ENCODE peak calls at places on chromosomes 12 and 14, in five cellular contexts. E is tibial nerve, T is A549, M is mucosa of descending colon, L is sigmoid colon. D is an unnamed sample. For H3K4me1, the result is how much of the 10 kb centered on the place peaks cover.

GRCh38 chr14:32637582-32637981 is 301.1 kb upstream of the NPAS3 start:
- DNase-seq in E (no peak), T (no peak), M (no peak), L (no peak), D (no peak)

GRCh38 chr12:39426636-39427245 is 16.2 kb downstream of the KIF21A start:
- DNase-seq in E (no peak), T (no peak), M (no peak), L (no peak), D (no peak)

GRCh38 chr12:100263131-100263530 is 3.7 kb downstream of the DEPDC4 start:
- DNase-seq in E (no peak), T (no peak), M (no peak), L (no peak), D (no peak)

GRCh38 chr12:79187032-79187431 is 322.5 kb downstream of the SYT1 start:
- DNase-seq in E (no peak), T (no peak), M (no peak), L (no peak), D (no peak)

GRCh38 chr14:52227559-52228222 is 39.8 kb upstream of the PTGDR start:
- DNase-seq in E (no peak), T (no peak), M (no peak), L (no peak), D (no peak)

GRCh38 chr12:12070674-12071661 is at the start of gene BCL2L14:
- DNase-seq in E (no peak), T (no peak), M (no peak), L (no peak), D (no peak)

GRCh38 chr12:94245984-94246383 is 97.6 kb downstream of the PLXNC1 start:
- DNase-seq in E (no peak), T (no peak), M (no peak), L (no peak), D (no peak)

GRCh38 chr12:112170376-112170775 is 45.0 kb downstream of the TRAFD1 start:
- DNase-seq in E (no peak), T (peak), M (no peak), L (no peak), D (no peak)

GRCh38 chr12:78571953-78572352 is 292.6 kb upstream of the SYT1 start:
- DNase-seq in E (no peak), T (no peak), M (no peak), L (no peak), D (no peak)

GRCh38 chr14:67137744-67138371 is 51.4 kb upstream of the GARIN2 start:
- DNase-seq in E (no peak), T (peak), M (no peak), L (no peak), D (no peak)

GRCh38 chr12:4449862-4450222 is 4.2 kb upstream of the FGF6 start:
- DNase-seq in E (no peak), T (no peak), M (no peak), L (no peak), D (no peak)

GRCh38 chr12:101664961-101665360 is 32.5 kb upstream of the CHPT1 start:
- DNase-seq in E (no peak), T (no peak), M (no peak), L (no peak), D (no peak)

GRCh38 chr14:96852823-96853422 is 55.7 kb downstream of the VRK1 start:
- DNase-seq in E (no peak), T (peak), M (no peak), L (no peak), D (no peak)

GRCh38 chr14:92408186-92408585 is 85.2 kb downstream of the SLC24A4 start:
- DNase-seq in E (no peak), T (no peak), M (no peak), L (no peak), D (no peak)

GRCh38 chr12:69266045-69266635 is 26.8 kb downstream of the CPSF6 start:
- DNase-seq in E (no peak), T (no peak), M (no peak), L (no peak), D (no peak)

GRCh38 chr12:75542942-75543341 is 31.5 kb upstream of the KRR1 start:
- DNase-seq in E (no peak), T (no peak), M (no peak), L (no peak), D (no peak)

GRCh38 chr12:60205500-60205899 is 609.7 kb downstream of the SLC16A7 start:
- DNase-seq in E (no peak), T (no peak), M (no peak), L (no peak), D (no peak)

GRCh38 chr14:96263347-96264199 is 7.6 kb downstream of the BDKRB1 start:
- DNase-seq in E (no peak), T (no peak), M (no peak), L (peak), D (no peak)

GRCh38 chr14:100538566-100539318 is 48.5 kb downstream of the BEGAIN start:
- DNase-seq in E (peak), T (no peak), M (peak), L (peak), D (peak)

GRCh38 chr12:15474766-15475165 is 152.5 kb downstream of the PTPRO start:
- DNase-seq in E (no peak), T (no peak), M (no peak), L (no peak), D (no peak)

GRCh38 chr12:104612381-104612780 is 155.6 kb downstream of the CHST11 start:
- DNase-seq in E (no peak), T (no peak), M (no peak), L (no peak), D (no peak)

GRCh38 chr12:129552996-129553750 is 350.7 kb downstream of the TMEM132D start:
- DNase-seq in E (no peak), T (no peak), M (no peak), L (no peak), D (no peak)

GRCh38 chr12:104226672-104227071 is 11.1 kb downstream of the TXNRD1 start:
- DNase-seq in E (no peak), T (no peak), M (no peak), L (no peak), D (no peak)

GRCh38 chr12:3662516-3662915 is 90.4 kb downstream of the CRACR2A start:
- DNase-seq in E (no peak), T (no peak), M (no peak), L (no peak), D (no peak)

GRCh38 chr14:22837059-22837749 is 819 bp downstream of the MMP14 start:
- DNase-seq in E (peak), T (no peak), M (peak), L (peak), D (no peak)
- H3K4me1 ChIP-seq in E (under half), T (under half), M (under half), L (under half), D (under half)

GRCh38 chr12:109772622-109773321 is 59.1 kb downstream of the FAM222A start:
- DNase-seq in E (no peak), T (no peak), M (no peak), L (peak), D (no peak)

GRCh38 chr12:109777544-109777943 is 55.7 kb downstream of the TRPV4 start:
- DNase-seq in E (no peak), T (peak), M (peak), L (no peak), D (peak)

GRCh38 chr12:109773384-109774011 is 59.7 kb downstream of the TRPV4 start:
- DNase-seq in E (no peak), T (no peak), M (no peak), L (peak), D (peak)

GRCh38 chr12:109776624-109777023 is 56.6 kb downstream of the TRPV4 start:
- DNase-seq in E (no peak), T (no peak), M (no peak), L (no peak), D (peak)

GRCh38 chr12:109775172-109775881 is 57.9 kb downstream of the TRPV4 start:
- DNase-seq in E (peak), T (peak), M (peak), L (peak), D (peak)
- TF ChIP-seq CTCF in E (peak), T (peak), M (peak), L (peak), D (peak)

DNA sequence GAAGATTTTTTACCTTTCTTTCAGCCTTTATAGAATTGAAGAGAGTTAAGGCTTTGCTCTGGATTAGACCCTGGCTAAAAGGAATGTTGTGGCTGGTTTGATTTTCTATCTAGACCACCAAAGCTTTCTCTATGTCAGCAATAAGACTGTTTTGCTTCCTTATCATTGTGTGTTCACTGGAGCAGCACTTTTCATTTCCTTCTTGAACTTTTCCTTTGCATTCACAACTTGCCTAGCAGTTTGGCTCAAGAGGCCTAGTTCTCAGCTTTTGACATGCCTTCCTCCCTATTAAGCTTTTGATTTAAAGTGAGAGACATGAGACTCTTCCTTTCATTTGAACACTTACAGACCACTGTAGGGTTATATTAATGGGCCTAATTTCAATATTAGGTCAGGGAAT is 64.1 kb upstream of the USP15 start:
- DNase-seq in E (no peak), T (no peak), M (no peak), L (no peak), D (no peak)
- H3K4me3 ChIP-seq in E (no peak), T (no peak), M (no peak), L (no peak), D (no peak)

DNA sequence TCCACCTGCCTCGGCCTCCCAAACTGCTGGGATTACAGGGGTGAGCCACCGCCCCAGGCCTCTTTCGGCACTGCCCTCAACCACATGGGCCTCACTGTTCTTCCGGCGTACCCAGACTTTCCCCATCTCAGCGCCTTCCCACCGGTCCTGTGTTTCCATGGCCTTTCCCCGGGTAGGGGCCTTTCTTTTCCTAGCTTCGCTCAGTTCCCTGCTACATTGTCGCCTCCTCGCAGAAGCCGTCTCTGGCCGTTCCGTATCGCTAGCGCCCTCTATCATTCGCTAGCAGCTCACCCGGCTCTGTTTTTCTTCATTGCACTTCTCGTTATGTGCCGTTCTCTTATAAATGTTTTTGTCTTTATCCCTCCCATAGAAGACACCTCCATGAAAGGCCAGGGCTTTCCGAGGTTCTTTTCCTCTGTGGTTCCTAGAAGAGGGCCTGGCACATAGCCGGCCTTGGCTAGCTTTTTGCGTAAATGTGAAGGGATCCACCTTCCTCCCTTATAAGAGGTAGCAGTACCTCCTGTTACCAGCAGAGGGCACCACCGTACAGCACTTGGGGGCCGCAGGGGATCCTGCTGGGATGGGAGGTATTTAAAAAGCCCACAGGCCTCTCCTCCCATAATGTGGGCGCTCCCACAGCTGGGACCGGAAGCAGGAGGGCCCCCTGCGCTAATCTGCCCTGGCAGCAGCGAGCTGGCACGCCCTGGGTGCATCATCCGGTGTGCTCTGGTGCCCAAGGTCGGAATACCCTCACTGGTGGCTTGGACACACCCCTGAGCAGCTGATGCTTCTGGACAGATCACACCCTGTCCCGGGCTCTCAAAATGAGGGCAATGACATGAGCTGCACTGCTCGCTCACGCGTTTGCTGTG is 18.8 kb downstream of the TAMALIN start:
- DNase-seq in E (peak), T (peak), M (peak), L (peak), D (peak)
- H3K4me1 ChIP-seq in E (under half), T (under half), M (under half), L (under half), D (under half)

GRCh38 chr12:46402861-46403731 is 30.5 kb upstream of the SLC38A2 start:
- DNase-seq in E (no peak), T (no peak), M (no peak), L (no peak), D (no peak)

GRCh38 chr12:46402451-46402850 is 29.9 kb upstream of the SLC38A2 start:
- DNase-seq in E (no peak), T (no peak), M (no peak), L (peak), D (no peak)

GRCh38 chr12:46403732-46404097 is 31.1 kb upstream of the SLC38A2 start:
- DNase-seq in E (no peak), T (no peak), M (no peak), L (no peak), D (no peak)

GRCh38 chr12:46400406-46400805 is 27.8 kb upstream of the SLC38A2 start:
- DNase-seq in E (no peak), T (no peak), M (no peak), L (no peak), D (no peak)

GRCh38 chr12:46401703-46402102 is 29.1 kb upstream of the SLC38A2 start:
- DNase-seq in E (peak), T (no peak), M (no peak), L (no peak), D (no peak)
- TF ChIP-seq CTCF in E (peak), T (no peak), M (no peak), L (peak), D (no peak)

D was measured in psoas muscle.